ENCODE peak calls at places on chromosomes 13 and 19, in nine cellular contexts. One of them, this sample, is unnamed.
A peak's percentile ranks its signal among the peaks of the same experiment; 100 is the strongest.

GRCh38 chr13:40520916-40521315 is 145.5 kb downstream of the FOXO1 start:
- DNase-seq in brain microvascular endothelial cell: no peak
- DNase-seq in mammary epithelial cell: no peak
- DNase-seq in stomach: no peak
- DNase-seq in SK-N-MC: no peak
- DNase-seq in GM23338: no peak
- DNase-seq in thoracic aorta: no peak
- DNase-seq in vagina: no peak
- DNase-seq in GM23248: no peak
- DNase-seq in this sample: no peak

GRCh38 chr13:28048768-28049167 is 51.6 kb downstream of the FLT3 start:
- DNase-seq in mammary epithelial cell: no peak
- DNase-seq in thoracic aorta: no peak
- DNase-seq in GM23248: no peak
- DNase-seq in brain microvascular endothelial cell: no peak
- DNase-seq in SK-N-MC: no peak
- DNase-seq in stomach: no peak
- DNase-seq in GM23338: no peak
- DNase-seq in vagina: no peak
- DNase-seq in this sample: no peak

GRCh38 chr13:112184261-112184660 is 117.3 kb downstream of the SOX1 start:
- DNase-seq in brain microvascular endothelial cell: no peak
- DNase-seq in SK-N-MC: no peak
- DNase-seq in GM23338: no peak
- DNase-seq in thoracic aorta: no peak
- DNase-seq in vagina: no peak
- DNase-seq in stomach: no peak
- DNase-seq in GM23248: no peak
- DNase-seq in mammary epithelial cell: no peak
- DNase-seq in this sample: no peak

GRCh38 chr13:100128373-100128772 is 39.5 kb downstream of the PCCA start:
- DNase-seq in SK-N-MC: no peak
- DNase-seq in mammary epithelial cell: peak; percentile 8
- DNase-seq in vagina: no peak
- DNase-seq in brain microvascular endothelial cell: peak; percentile 82
- DNase-seq in stomach: no peak
- DNase-seq in GM23248: peak; percentile 17
- DNase-seq in thoracic aorta: no peak
- DNase-seq in GM23338: no peak
- DNase-seq in this sample: no peak

GRCh38 chr13:54379461-54379860 is 1350.8 kb downstream of the OLFM4 start:
- DNase-seq in GM23338: no peak
- DNase-seq in thoracic aorta: no peak
- DNase-seq in vagina: no peak
- DNase-seq in brain microvascular endothelial cell: no peak
- DNase-seq in GM23248: no peak
- DNase-seq in stomach: no peak
- DNase-seq in mammary epithelial cell: no peak
- DNase-seq in SK-N-MC: no peak
- DNase-seq in this sample: no peak

GRCh38 chr13:110289661-110290060 is 17.3 kb downstream of the COL4A1 start:
- DNase-seq in GM23248: no peak
- DNase-seq in vagina: no peak
- DNase-seq in thoracic aorta: no peak
- DNase-seq in brain microvascular endothelial cell: no peak
- DNase-seq in SK-N-MC: no peak
- DNase-seq in GM23338: no peak
- DNase-seq in stomach: no peak
- DNase-seq in mammary epithelial cell: no peak
- DNase-seq in this sample: no peak

GRCh38 chr19:35031072-35031881 is 1.0 kb downstream of the SCN1B start:
- DNase-seq in thoracic aorta: no peak
- DNase-seq in GM23338: peak; percentile 71
- DNase-seq in vagina: no peak
- DNase-seq in SK-N-MC: no peak
- DNase-seq in brain microvascular endothelial cell: no peak
- DNase-seq in mammary epithelial cell: peak; percentile 11
- DNase-seq in stomach: no peak
- DNase-seq in GM23248: peak; percentile 50
- DNase-seq in this sample: no peak

GRCh38 chr13:105796081-105796480 is 739.4 kb downstream of the EFNB2 start:
- DNase-seq in vagina: no peak
- DNase-seq in GM23248: no peak
- DNase-seq in GM23338: no peak
- DNase-seq in stomach: no peak
- DNase-seq in mammary epithelial cell: no peak
- DNase-seq in brain microvascular endothelial cell: no peak
- DNase-seq in thoracic aorta: no peak
- DNase-seq in SK-N-MC: no peak
- DNase-seq in this sample: no peak

GRCh38 chr19:28128341-28128740 is 1084.6 kb downstream of the UQCRFS1 start:
- DNase-seq in GM23338: no peak
- DNase-seq in mammary epithelial cell: no peak
- DNase-seq in brain microvascular endothelial cell: no peak
- DNase-seq in SK-N-MC: no peak
- DNase-seq in GM23248: no peak
- DNase-seq in vagina: no peak
- DNase-seq in thoracic aorta: no peak
- DNase-seq in stomach: no peak
- DNase-seq in this sample: no peak

GRCh38 chr13:73717632-73718031 is 416.6 kb downstream of the KLF12 start:
- DNase-seq in GM23248: peak; percentile 7
- DNase-seq in vagina: no peak
- DNase-seq in GM23338: no peak
- DNase-seq in brain microvascular endothelial cell: peak; percentile 85
- DNase-seq in SK-N-MC: no peak
- DNase-seq in mammary epithelial cell: peak; percentile 90
- DNase-seq in stomach: no peak
- DNase-seq in thoracic aorta: no peak
- DNase-seq in this sample: no peak

GRCh38 chr19:46428278-46429141 is at the start of gene PNMA8C:
- DNase-seq in GM23338: peak; percentile 96
- DNase-seq in mammary epithelial cell: no peak
- DNase-seq in GM23248: peak; percentile 78
- DNase-seq in brain microvascular endothelial cell: peak; percentile 57
- DNase-seq in stomach: peak; percentile 50
- DNase-seq in thoracic aorta: peak; percentile 66
- DNase-seq in vagina: no peak
- DNase-seq in SK-N-MC: no peak
- DNase-seq in this sample: peak; percentile 56

GRCh38 chr13:93670858-93671257 is 444.3 kb downstream of the GPC6 start:
- DNase-seq in SK-N-MC: no peak
- DNase-seq in brain microvascular endothelial cell: no peak
- DNase-seq in vagina: no peak
- DNase-seq in thoracic aorta: no peak
- DNase-seq in mammary epithelial cell: no peak
- DNase-seq in GM23338: no peak
- DNase-seq in GM23248: no peak
- DNase-seq in stomach: no peak
- DNase-seq in this sample: no peak

GRCh38 chr13:24511824-24512207 is 762 bp downstream of the PARP4 start:
- DNase-seq in thoracic aorta: no peak
- DNase-seq in GM23338: no peak
- DNase-seq in mammary epithelial cell: no peak
- DNase-seq in vagina: no peak
- DNase-seq in brain microvascular endothelial cell: no peak
- DNase-seq in GM23248: no peak
- DNase-seq in stomach: no peak
- DNase-seq in SK-N-MC: peak; percentile 30
- DNase-seq in this sample: no peak

GRCh38 chr19:30870861-30871260 is 478.4 kb downstream of the TSHZ3 start:
- DNase-seq in brain microvascular endothelial cell: no peak
- DNase-seq in stomach: no peak
- DNase-seq in vagina: no peak
- DNase-seq in SK-N-MC: peak; percentile 30
- DNase-seq in mammary epithelial cell: no peak
- DNase-seq in thoracic aorta: no peak
- DNase-seq in GM23248: peak; percentile 18
- DNase-seq in GM23338: no peak
- DNase-seq in this sample: no peak

GRCh38 chr19:58154287-58154678 is 3.7 kb upstream of the ZNF329 start:
- DNase-seq in thoracic aorta: no peak
- DNase-seq in GM23248: peak; percentile 75
- DNase-seq in GM23338: peak; percentile 46
- DNase-seq in mammary epithelial cell: peak; percentile 29
- DNase-seq in stomach: peak; percentile 26
- DNase-seq in SK-N-MC: no peak
- DNase-seq in vagina: no peak
- DNase-seq in brain microvascular endothelial cell: peak; percentile 16
- DNase-seq in this sample: no peak

GRCh38 chr19:1862424-1863307 is 713 bp downstream of the KLF16 start:
- DNase-seq in GM23338: peak; percentile 72
- DNase-seq in vagina: no peak
- DNase-seq in SK-N-MC: no peak
- DNase-seq in brain microvascular endothelial cell: no peak
- DNase-seq in thoracic aorta: no peak
- DNase-seq in GM23248: peak; percentile 70
- DNase-seq in stomach: no peak
- DNase-seq in mammary epithelial cell: no peak
- DNase-seq in this sample: no peak

GRCh38 chr13:26759907-26760834 is at the start of gene GPR12:
- DNase-seq in SK-N-MC: no peak
- DNase-seq in thoracic aorta: no peak
- DNase-seq in GM23248: peak; percentile 36
- DNase-seq in brain microvascular endothelial cell: no peak
- DNase-seq in vagina: no peak
- DNase-seq in mammary epithelial cell: no peak
- DNase-seq in GM23338: peak; percentile 33
- DNase-seq in stomach: no peak
- DNase-seq in this sample: no peak

GRCh38 chr13:85266771-85267170 is 532.4 kb downstream of the SLITRK6 start:
- DNase-seq in stomach: no peak
- DNase-seq in thoracic aorta: no peak
- DNase-seq in GM23248: no peak
- DNase-seq in SK-N-MC: no peak
- DNase-seq in mammary epithelial cell: no peak
- DNase-seq in brain microvascular endothelial cell: peak; percentile 11
- DNase-seq in GM23338: peak; percentile 21
- DNase-seq in vagina: no peak
- DNase-seq in this sample: no peak

GRCh38 chr19:1063030-1063908 is 3.7 kb upstream of the ARHGAP45 start:
- DNase-seq in GM23338: peak; percentile 43
- DNase-seq in vagina: no peak
- DNase-seq in SK-N-MC: no peak
- DNase-seq in thoracic aorta: no peak
- DNase-seq in stomach: no peak
- DNase-seq in brain microvascular endothelial cell: no peak
- DNase-seq in mammary epithelial cell: no peak
- DNase-seq in GM23248: peak; percentile 47
- DNase-seq in this sample: no peak

GRCh38 chr19:55070755-55071502 is 4.7 kb upstream of the EPS8L1 start:
- DNase-seq in thoracic aorta: no peak
- DNase-seq in GM23248: peak; percentile 72
- DNase-seq in GM23338: no peak
- DNase-seq in mammary epithelial cell: peak; percentile 88
- DNase-seq in stomach: peak; percentile 73
- DNase-seq in brain microvascular endothelial cell: peak; percentile 39
- DNase-seq in SK-N-MC: no peak
- DNase-seq in vagina: no peak
- DNase-seq in this sample: no peak

GRCh38 chr19:42124386-42124901 is 7.8 kb downstream of the POU2F2 start:
- DNase-seq in SK-N-MC: no peak
- DNase-seq in thoracic aorta: no peak
- DNase-seq in GM23338: no peak
- DNase-seq in vagina: no peak
- DNase-seq in stomach: no peak
- DNase-seq in brain microvascular endothelial cell: no peak
- DNase-seq in GM23248: no peak
- DNase-seq in mammary epithelial cell: no peak
- DNase-seq in this sample: no peak

GRCh38 chr13:22198656-22199217 is 527.9 kb downstream of the FGF9 start:
- DNase-seq in GM23248: peak; percentile 6
- DNase-seq in stomach: no peak
- DNase-seq in mammary epithelial cell: no peak
- DNase-seq in vagina: no peak
- DNase-seq in thoracic aorta: no peak
- DNase-seq in SK-N-MC: no peak
- DNase-seq in GM23338: peak; percentile 18
- DNase-seq in brain microvascular endothelial cell: no peak
- DNase-seq in this sample: no peak

GRCh38 chr13:46542833-46543232 is 10.1 kb upstream of the LRCH1 start:
- DNase-seq in GM23248: no peak
- DNase-seq in vagina: no peak
- DNase-seq in SK-N-MC: no peak
- DNase-seq in GM23338: no peak
- DNase-seq in thoracic aorta: no peak
- DNase-seq in mammary epithelial cell: no peak
- DNase-seq in brain microvascular endothelial cell: no peak
- DNase-seq in stomach: no peak
- DNase-seq in this sample: no peak

GRCh38 chr19:32350492-32350891 is 5.1 kb downstream of the ZNF507 start:
- DNase-seq in SK-N-MC: no peak
- DNase-seq in vagina: no peak
- DNase-seq in thoracic aorta: no peak
- DNase-seq in GM23248: no peak
- DNase-seq in stomach: no peak
- DNase-seq in mammary epithelial cell: no peak
- DNase-seq in GM23338: no peak
- DNase-seq in brain microvascular endothelial cell: no peak
- DNase-seq in this sample: no peak
- H3K27ac ChIP-seq in SK-N-MC: no peak overlapping the region
- H3K27ac ChIP-seq in vagina: no peak overlapping the region
- H3K27ac ChIP-seq in thoracic aorta: peak overlapping the region; percentile 88
- H3K27ac ChIP-seq in GM23248: no peak overlapping the region
- H3K27ac ChIP-seq in stomach: peak overlapping the region; percentile 78
- H3K27ac ChIP-seq in mammary epithelial cell: no peak overlapping the region
- H3K27ac ChIP-seq in GM23338: no peak overlapping the region
- H3K27ac ChIP-seq in brain microvascular endothelial cell: no peak overlapping the region
- H3K27ac ChIP-seq in this sample: no peak overlapping the region

GRCh38 chr19:39825531-39826076 is 8.4 kb downstream of the DYRK1B start:
- DNase-seq in mammary epithelial cell: no peak
- DNase-seq in GM23338: no peak
- DNase-seq in brain microvascular endothelial cell: no peak
- DNase-seq in SK-N-MC: no peak
- DNase-seq in vagina: no peak
- DNase-seq in thoracic aorta: no peak
- DNase-seq in GM23248: no peak
- DNase-seq in stomach: no peak
- DNase-seq in this sample: no peak
- H3K27ac ChIP-seq in mammary epithelial cell: no peak overlapping the region
- H3K27ac ChIP-seq in GM23338: no peak overlapping the region
- H3K27ac ChIP-seq in brain microvascular endothelial cell: no peak overlapping the region
- H3K27ac ChIP-seq in SK-N-MC: no peak overlapping the region
- H3K27ac ChIP-seq in vagina: no peak overlapping the region
- H3K27ac ChIP-seq in thoracic aorta: no peak overlapping the region
- H3K27ac ChIP-seq in GM23248: no peak overlapping the region
- H3K27ac ChIP-seq in stomach: peak overlapping the region; percentile 83
- H3K27ac ChIP-seq in this sample: no peak overlapping the region

GRCh38 chr19:53871448-53871847 is 3.8 kb downstream of the MYADM start:
- DNase-seq in stomach: no peak
- DNase-seq in GM23248: no peak
- DNase-seq in brain microvascular endothelial cell: no peak
- DNase-seq in mammary epithelial cell: no peak
- DNase-seq in thoracic aorta: no peak
- DNase-seq in GM23338: no peak
- DNase-seq in vagina: no peak
- DNase-seq in SK-N-MC: no peak
- DNase-seq in this sample: no peak
- H3K27ac ChIP-seq in stomach: peak overlapping the region; percentile 99
- H3K27ac ChIP-seq in GM23248: peak overlapping the region; percentile 3
- H3K27ac ChIP-seq in brain microvascular endothelial cell: no peak overlapping the region
- H3K27ac ChIP-seq in mammary epithelial cell: no peak overlapping the region
- H3K27ac ChIP-seq in thoracic aorta: no peak overlapping the region
- H3K27ac ChIP-seq in GM23338: peak overlapping the region; percentile 66
- H3K27ac ChIP-seq in vagina: no peak overlapping the region
- H3K27ac ChIP-seq in SK-N-MC: no peak overlapping the region
- H3K27ac ChIP-seq in this sample: no peak overlapping the region

GRCh38 chr13:48431987-48432615 is 19.2 kb upstream of the LPAR6 start:
- DNase-seq in SK-N-MC: no peak
- DNase-seq in brain microvascular endothelial cell: no peak
- DNase-seq in GM23248: peak; percentile 53
- DNase-seq in stomach: no peak
- DNase-seq in vagina: no peak
- DNase-seq in mammary epithelial cell: no peak
- DNase-seq in GM23338: no peak
- DNase-seq in thoracic aorta: no peak
- DNase-seq in this sample: no peak
- H3K27ac ChIP-seq in SK-N-MC: peak overlapping the region; percentile 80
- H3K27ac ChIP-seq in brain microvascular endothelial cell: peak overlapping the region; percentile 56
- H3K27ac ChIP-seq in GM23248: peak overlapping the region; percentile 36
- H3K27ac ChIP-seq in stomach: no peak overlapping the region
- H3K27ac ChIP-seq in vagina: peak overlapping the region; percentile 57
- H3K27ac ChIP-seq in mammary epithelial cell: no peak overlapping the region
- H3K27ac ChIP-seq in GM23338: no peak overlapping the region
- H3K27ac ChIP-seq in thoracic aorta: peak overlapping the region; percentile 18
- H3K27ac ChIP-seq in this sample: no peak overlapping the region